ENCODE peak calls at places on chromosomes 13 and 19, in seven cellular contexts. U is ascending aorta, R is transverse colon, D is brain microvascular endothelial cell, W is GM12878, M is psoas muscle, P is kidney. J is an unnamed sample. For H3K36me3, the result is how much of the 10 kb centered on the place peaks cover.

GRCh38 chr13:113053376-113053775 is 52.2 kb upstream of the F7 start:
- DNase-seq in U (no peak), R (no peak), D (no peak), W (no peak), M (no peak), P (peak), J (no peak)

GRCh38 chr13:44148159-44148929 is 225.3 kb upstream of the SERP2 start:
- DNase-seq in U (no peak), R (no peak), D (no peak), W (no peak), M (no peak), P (no peak), J (no peak)

GRCh38 chr19:11375143-11375948 is 880 bp downstream of the SWSAP1 start:
- DNase-seq in U (no peak), R (peak), D (no peak), W (no peak), M (peak), P (peak), J (peak)

GRCh38 chr13:36674337-36675212 is 755 bp downstream of the SERTM1 start:
- DNase-seq in U (no peak), R (no peak), D (no peak), W (no peak), M (no peak), P (no peak), J (no peak)

GRCh38 chr13:74015137-74015536 is 119.1 kb downstream of the KLF12 start:
- DNase-seq in U (no peak), R (no peak), D (no peak), W (no peak), M (no peak), P (no peak), J (no peak)

GRCh38 chr13:71210861-71211260 is 656.1 kb downstream of the DACH1 start:
- DNase-seq in U (no peak), R (no peak), D (no peak), W (no peak), M (no peak), P (no peak), J (no peak)

GRCh38 chr19:37218592-37218935 is 550 bp downstream of the ZNF383 start:
- DNase-seq in U (no peak), R (no peak), D (peak), W (peak), M (no peak), P (no peak), J (no peak)

GRCh38 chr13:48066310-48066989 is 28.5 kb downstream of the MED4 start:
- DNase-seq in U (no peak), R (no peak), D (no peak), W (peak), M (no peak), P (no peak), J (peak)

GRCh38 chr13:59607780-59608233 is 555.9 kb downstream of the DIAPH3 start:
- DNase-seq in U (no peak), R (no peak), D (no peak), W (no peak), M (no peak), P (no peak), J (no peak)

GRCh38 chr19:42345191-42345812 is 19.9 kb downstream of the MEGF8 start:
- DNase-seq in U (no peak), R (no peak), D (no peak), W (no peak), M (no peak), P (no peak), J (no peak)

GRCh38 chr13:107348471-107348870 is 780.5 kb upstream of the ARGLU1 start:
- DNase-seq in U (no peak), R (no peak), D (no peak), W (no peak), M (no peak), P (no peak), J (no peak)

GRCh38 chr13:104086205-104086604 is 1020.0 kb upstream of the SLC10A2 start:
- DNase-seq in U (no peak), R (no peak), D (no peak), W (no peak), M (no peak), P (no peak), J (no peak)

GRCh38 chr19:31418692-31419430 is 69.6 kb upstream of the TSHZ3 start:
- DNase-seq in U (no peak), R (no peak), D (no peak), W (no peak), M (no peak), P (no peak), J (no peak)

GRCh38 chr13:20441066-20441465 is 84.6 kb downstream of the CRYL1 start:
- DNase-seq in U (no peak), R (no peak), D (no peak), W (no peak), M (no peak), P (no peak), J (no peak)

GRCh38 chr13:97174638-97175037 is 47.5 kb upstream of the MBNL2 start:
- DNase-seq in U (no peak), R (no peak), D (no peak), W (no peak), M (no peak), P (no peak), J (no peak)

GRCh38 chr13:27349458-27349857 is 75.0 kb upstream of the GTF3A start:
- DNase-seq in U (no peak), R (no peak), D (peak), W (no peak), M (no peak), P (no peak), J (no peak)

GRCh38 chr13:106593131-106593530 is 25.2 kb upstream of the ARGLU1 start:
- DNase-seq in U (no peak), R (no peak), D (no peak), W (no peak), M (no peak), P (no peak), J (no peak)

GRCh38 chr13:106597759-106598395 is 29.9 kb upstream of the ARGLU1 start:
- DNase-seq in U (no peak), R (no peak), D (no peak), W (no peak), M (no peak), P (no peak), J (no peak)

GRCh38 chr19:48348039-48348438 is 15.7 kb downstream of the TMEM143 start:
- DNase-seq in U (no peak), R (no peak), D (no peak), W (no peak), M (no peak), P (no peak), J (peak)

GRCh38 chr19:42207767-42208259 is 9.7 kb downstream of the DEDD2 start:
- DNase-seq in U (no peak), R (no peak), D (peak), W (no peak), M (no peak), P (peak), J (no peak)

GRCh38 chr13:40666905-40667621 is 622 bp upstream of the FOXO1 start:
- DNase-seq in U (no peak), R (peak), D (no peak), W (no peak), M (peak), P (peak), J (peak)

GRCh38 chr13:32837307-32837972 is 178.8 kb upstream of the KL start:
- DNase-seq in U (no peak), R (no peak), D (no peak), W (no peak), M (no peak), P (no peak), J (no peak)

GRCh38 chr19:29547981-29548380 is 22.2 kb downstream of the VSTM2B start:
- DNase-seq in U (no peak), R (no peak), D (no peak), W (no peak), M (no peak), P (no peak), J (no peak)

GRCh38 chr13:112958127-112958989 is 10.7 kb upstream of the MCF2L start:
- DNase-seq in U (no peak), R (no peak), D (no peak), W (no peak), M (no peak), P (peak), J (no peak)

GRCh38 chr13:31119966-31120733 is 41.6 kb downstream of the HSPH1 start:
- DNase-seq in U (no peak), R (no peak), D (no peak), W (no peak), M (no peak), P (no peak), J (no peak)

GRCh38 chr13:34826432-34826831 is 115.6 kb upstream of the NBEA start:
- DNase-seq in U (no peak), R (no peak), D (no peak), W (no peak), M (no peak), P (no peak), J (no peak)

GRCh38 chr19:7197169-7197759 is 97.0 kb downstream of the INSR start:
- DNase-seq in U (peak), R (peak), D (peak), W (peak), M (peak), P (peak), J (peak)

GRCh38 chr19:7658219-7658686 is 10.6 kb upstream of the RETN start:
- DNase-seq in U (no peak), R (peak), D (no peak), W (peak), M (no peak), P (no peak), J (no peak)

GRCh38 chr19:8324186-8325050 is 3.1 kb downstream of the RPS28 start:
- DNase-seq in U (no peak), R (no peak), D (no peak), W (no peak), M (no peak), P (no peak), J (peak)

GRCh38 chr19:7515471-7516226 is at the start of gene ZNF358:
- DNase-seq in U (no peak), R (peak), D (peak), W (no peak), M (peak), P (peak), J (peak)

GRCh38 chr13:110125157-110125556 is 181.8 kb downstream of the COL4A1 start:
- DNase-seq in U (no peak), R (no peak), D (no peak), W (no peak), M (no peak), P (no peak), J (no peak)

GRCh38 chr13:50352720-50353491 is 337.7 kb downstream of the KCNRG start:
- DNase-seq in U (no peak), R (no peak), D (no peak), W (no peak), M (no peak), P (no peak), J (no peak)

GRCh38 chr19:49331616-49332055 is 3.6 kb upstream of the CD37 start:
- DNase-seq in U (no peak), R (no peak), D (peak), W (peak), M (no peak), P (no peak), J (peak)

GRCh38 chr19:13031917-13032623 is 36.8 kb downstream of the NFIX start:
- DNase-seq in U (no peak), R (no peak), D (no peak), W (no peak), M (peak), P (no peak), J (no peak)

GRCh38 chr19:34578173-34578572 is 96.6 kb downstream of the WTIP start:
- DNase-seq in U (no peak), R (no peak), D (no peak), W (no peak), M (no peak), P (no peak), J (no peak)

GRCh38 chr19:42436006-42436405 is 6.7 kb downstream of the CXCL17 start:
- DNase-seq in U (no peak), R (no peak), D (no peak), W (no peak), M (no peak), P (no peak), J (no peak)

GRCh38 chr13:95644611-95645052 is at the start of gene DZIP1:
- DNase-seq in U (no peak), R (peak), D (peak), W (no peak), M (peak), P (peak), J (peak)

DNA sequence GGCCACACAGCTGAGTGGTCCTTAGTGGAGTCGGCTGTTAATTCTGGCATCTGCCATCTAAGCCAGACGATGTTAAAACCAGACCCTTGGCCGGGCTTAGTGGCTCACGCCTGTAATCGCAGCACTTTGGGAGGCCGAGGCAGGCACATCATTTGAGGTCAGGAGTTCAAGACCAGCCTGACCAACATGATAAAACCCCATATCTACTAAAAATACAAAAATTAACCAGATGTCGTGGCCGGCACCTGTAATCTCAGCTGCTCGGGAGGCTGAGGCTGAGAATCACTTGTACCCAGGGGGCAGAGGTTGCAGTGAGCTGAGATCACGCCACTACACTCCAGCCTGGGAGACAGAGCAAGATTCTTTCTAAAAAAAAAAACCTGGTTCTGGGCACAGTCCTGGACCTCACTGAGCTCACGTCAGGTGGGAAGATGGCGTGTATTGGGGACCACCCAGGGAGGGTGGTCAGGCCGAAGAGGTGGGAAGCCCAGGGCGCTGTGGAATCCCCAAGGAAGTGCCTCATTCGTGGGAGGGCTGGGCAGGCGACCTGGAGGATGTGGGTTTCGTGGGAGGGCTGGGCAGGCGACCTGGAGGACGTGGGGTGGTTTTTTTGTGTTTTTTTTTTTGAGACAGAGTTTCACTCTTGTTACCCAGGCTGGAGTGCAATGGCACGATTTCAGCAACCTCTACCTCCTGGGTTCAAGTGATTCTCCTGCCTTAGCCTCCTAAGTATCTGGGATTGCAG is 18.4 kb upstream of the MISP start:
- DNase-seq in U (no peak), R (no peak), D (no peak), W (no peak), M (no peak), P (no peak), J (no peak)
- TF ChIP-seq CTCF in U (no peak), R (no peak), D (no peak), W (no peak), M (no peak), P (no peak), J (no peak)

GRCh38 chr19:3923096-3923758 is 9.6 kb upstream of the NMRK2 start:
- DNase-seq in U (no peak), R (no peak), D (no peak), W (no peak), M (no peak), P (no peak), J (no peak)
- H3K36me3 ChIP-seq in U (under half), R (under half), D (under half), W (under half), M (under half), P (under half), J (under half)

DNA sequence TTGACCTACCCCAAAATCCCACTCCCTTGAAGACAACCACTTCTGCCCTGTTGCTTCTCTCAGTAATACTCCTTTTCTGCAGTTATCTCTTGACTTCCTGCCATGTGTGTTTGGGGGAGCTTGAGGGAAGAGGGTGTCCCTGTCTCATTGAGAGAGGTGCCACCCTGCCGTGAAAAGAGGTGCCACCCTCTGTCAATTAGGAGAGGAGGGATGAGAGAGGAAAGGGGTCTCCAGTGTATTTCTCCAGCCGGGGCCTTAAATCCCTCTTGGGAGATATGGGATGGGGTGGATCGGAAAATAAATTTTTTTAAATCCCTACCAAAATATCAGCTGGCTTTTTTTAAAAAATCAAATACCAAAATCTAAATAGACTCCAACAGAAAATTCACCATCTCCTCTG is 16.5 kb downstream of the PLD3 start:
- DNase-seq in U (no peak), R (no peak), D (no peak), W (no peak), M (no peak), P (no peak), J (no peak)
- H3K4me3 ChIP-seq in U (peak), R (no peak), D (peak), W (peak), M (no peak), P (peak), J (peak)

GRCh38 chr19:33407716-33408115 is 34.2 kb downstream of the CEBPG start:
- DNase-seq in U (no peak), R (no peak), D (no peak), W (no peak), M (no peak), P (peak), J (no peak)

GRCh38 chr19:33408116-33408515 is 34.6 kb downstream of the CEBPG start:
- DNase-seq in U (no peak), R (no peak), D (no peak), W (no peak), M (no peak), P (peak), J (no peak)

GRCh38 chr19:33406521-33407139 is 33.1 kb downstream of the CEBPG start:
- DNase-seq in U (no peak), R (peak), D (peak), W (no peak), M (peak), P (peak), J (peak)

GRCh38 chr19:33405491-33406461 is 32.3 kb downstream of the CEBPG start:
- DNase-seq in U (no peak), R (no peak), D (no peak), W (no peak), M (no peak), P (peak), J (peak)

GRCh38 chr19:33407140-33407551 is 33.6 kb downstream of the CEBPG start:
- DNase-seq in U (no peak), R (no peak), D (no peak), W (no peak), M (no peak), P (no peak), J (no peak)
- TF ChIP-seq CTCF in U (peak), R (no peak), D (no peak), W (no peak), M (no peak), P (no peak), J (no peak)

GRCh38 chr13:93942016-93942415 is 537.5 kb downstream of the DCT start:
- DNase-seq in U (no peak), R (no peak), D (no peak), W (no peak), M (no peak), P (no peak), J (no peak)
- H3K36me3 ChIP-seq in U (under half), R (under half), D (under half), W (under half), M (under half), P (under half), J (under half)

GRCh38 chr19:18496167-18496979 is 25.5 kb downstream of the ELL start:
- DNase-seq in U (no peak), R (peak), D (peak), W (no peak), M (no peak), P (peak), J (no peak)
- H3K4me3 ChIP-seq in U (no peak), R (no peak), D (no peak), W (no peak), M (no peak), P (no peak), J (no peak)

GRCh38 chr19:45824041-45824471 is 8.9 kb upstream of the RSPH6A start:
- DNase-seq in U (no peak), R (no peak), D (no peak), W (no peak), M (no peak), P (peak), J (peak)

GRCh38 chr19:45822716-45823115 is 7.6 kb upstream of the RSPH6A start:
- DNase-seq in U (no peak), R (no peak), D (no peak), W (no peak), M (no peak), P (no peak), J (no peak)

GRCh38 chr19:45824531-45825262 is 9.6 kb upstream of the RSPH6A start:
- DNase-seq in U (no peak), R (no peak), D (no peak), W (no peak), M (no peak), P (no peak), J (no peak)

GRCh38 chr19:45821570-45821969 is 6.5 kb upstream of the RSPH6A start:
- DNase-seq in U (no peak), R (no peak), D (no peak), W (no peak), M (no peak), P (no peak), J (no peak)

DNA sequence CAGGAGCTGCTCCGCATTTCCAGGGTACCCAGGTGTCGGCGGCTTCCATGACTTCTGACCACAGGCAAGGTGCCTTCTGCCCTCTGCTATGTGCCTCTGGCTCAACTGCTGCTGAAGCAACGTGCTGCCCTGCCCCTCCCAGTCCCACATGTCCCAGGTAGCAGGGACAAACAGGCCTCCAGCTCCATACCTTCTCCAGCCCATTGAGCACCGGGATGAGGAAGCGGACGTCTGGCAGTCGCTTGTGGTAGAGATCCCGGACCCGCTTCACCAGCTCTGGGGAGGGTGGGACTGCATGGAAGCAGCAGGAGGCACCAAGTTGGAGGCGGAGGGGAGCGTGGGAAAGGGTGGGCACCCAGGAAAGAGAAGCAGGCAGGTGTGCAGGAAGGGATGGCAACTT is 8.1 kb upstream of the RSPH6A start:
- DNase-seq in U (no peak), R (no peak), D (no peak), W (no peak), M (no peak), P (no peak), J (no peak)
- TF ChIP-seq CTCF in U (no peak), R (no peak), D (no peak), W (no peak), M (no peak), P (no peak), J (no peak)